ENCODE peak calls at places on chromosome 1, in eight cellular contexts. P is transverse colon, K is stomach, M is ovary, E is tibial nerve, R is suprapubic skin, H is sigmoid colon, T is K562. I is an unnamed sample. For H3K27me3, the result is how much of the 10 kb centered on the place peaks cover.

GRCh38 chr1:53405737-53406136 is 53.5 kb upstream of the DMRTB1 start:
- DNase-seq in P (no peak), K (no peak), M (no peak), E (no peak), R (no peak), H (no peak), T (no peak), I (no peak)

GRCh38 chr1:30649321-30649991 is 73.9 kb downstream of the MATN1 start:
- DNase-seq in P (no peak), K (peak), M (no peak), E (no peak), R (no peak), H (no peak), T (no peak), I (no peak)

GRCh38 chr1:25556791-25557476 is 13.5 kb downstream of the LDLRAP1 start:
- DNase-seq in P (peak), K (no peak), M (no peak), E (no peak), R (no peak), H (no peak), T (no peak), I (no peak)

GRCh38 chr1:182910143-182910542 is 42.8 kb downstream of the SHCBP1L start:
- DNase-seq in P (no peak), K (no peak), M (no peak), E (no peak), R (no peak), H (no peak), T (no peak), I (no peak)

GRCh38 chr1:40855513-40855912 is 6.7 kb downstream of the CITED4 start:
- DNase-seq in P (no peak), K (no peak), M (no peak), E (no peak), R (no peak), H (no peak), T (no peak), I (no peak)

GRCh38 chr1:16324456-16324890 is 27.8 kb downstream of the FBXO42 start:
- DNase-seq in P (no peak), K (no peak), M (no peak), E (no peak), R (no peak), H (no peak), T (no peak), I (no peak)

GRCh38 chr1:61641578-61642336 is 83.2 kb downstream of the TM2D1 start:
- DNase-seq in P (peak), K (peak), M (peak), E (peak), R (peak), H (peak), T (peak), I (peak)

GRCh38 chr1:70891444-70891843 is 156.2 kb downstream of the PTGER3 start:
- DNase-seq in P (no peak), K (no peak), M (no peak), E (no peak), R (no peak), H (no peak), T (no peak), I (no peak)

DNA sequence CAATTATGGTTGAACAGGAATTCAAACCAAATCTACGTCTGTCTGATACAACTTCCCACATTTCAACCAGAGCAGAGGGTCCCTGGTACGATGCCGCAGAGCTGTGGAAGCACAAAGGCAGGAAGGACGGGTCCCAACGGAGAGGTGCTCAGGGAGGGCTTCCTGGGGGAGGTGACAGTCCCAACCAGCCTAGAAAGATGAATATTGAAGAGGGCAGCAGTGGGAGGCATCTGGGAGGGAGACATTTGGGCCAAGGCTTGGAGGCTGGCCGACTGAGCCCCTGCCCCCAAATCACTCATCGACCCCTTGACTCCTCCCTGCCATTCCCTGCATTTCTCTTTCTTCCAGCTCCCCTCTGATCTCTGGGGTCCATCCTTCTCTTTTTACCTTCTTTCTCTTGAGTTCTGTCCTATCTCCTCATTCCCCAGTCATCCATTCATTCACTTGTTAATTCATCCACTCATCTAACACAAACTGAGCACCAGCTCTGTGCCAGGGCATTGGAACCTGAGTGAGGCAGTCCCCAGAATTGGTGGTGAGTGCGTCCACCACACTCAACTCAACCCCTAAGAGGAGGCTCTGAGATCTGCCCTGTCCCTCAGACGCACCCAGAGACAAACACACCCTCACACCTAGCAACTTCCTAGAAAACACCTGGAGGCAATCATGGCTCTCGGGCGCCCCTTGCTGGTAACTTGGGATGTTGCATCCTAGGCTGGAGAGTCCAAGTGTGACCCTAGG is 13.2 kb upstream of the CELA3B start:
- DNase-seq in P (peak), K (peak), M (peak), E (peak), R (peak), H (peak), T (peak), I (no peak)
- TF ChIP-seq POLR2A in P (no peak), K (no peak), M (no peak), E (no peak), R (no peak), H (no peak), T (no peak), I (no peak)

DNA sequence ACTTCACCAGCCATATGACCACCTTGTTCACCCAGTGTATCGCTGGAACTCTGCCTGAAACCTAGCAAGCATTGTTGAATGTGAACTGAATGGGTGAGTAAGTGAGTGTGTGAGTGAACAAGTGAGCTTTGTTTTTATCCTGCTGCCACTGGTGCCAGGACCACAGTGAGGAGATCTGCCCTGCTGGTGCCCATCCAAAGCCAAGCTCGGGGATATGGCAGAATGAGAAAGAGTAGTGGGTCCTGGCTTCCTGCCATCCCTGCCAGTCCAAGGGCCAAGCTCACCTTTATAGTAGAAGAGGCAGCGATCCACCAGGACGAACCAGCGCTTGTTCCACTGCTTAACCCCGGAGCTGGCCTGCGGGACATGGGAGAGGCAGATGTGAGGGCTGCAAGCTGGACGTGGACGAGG is 53.4 kb upstream of the GOLT1A start:
- DNase-seq in P (no peak), K (no peak), M (no peak), E (no peak), R (no peak), H (no peak), T (no peak), I (no peak)
- H3K27me3 ChIP-seq in P (under half), K (under half), M (under half), E (under half), R (under half), H (under half), T (under half), I (under half)

DNA sequence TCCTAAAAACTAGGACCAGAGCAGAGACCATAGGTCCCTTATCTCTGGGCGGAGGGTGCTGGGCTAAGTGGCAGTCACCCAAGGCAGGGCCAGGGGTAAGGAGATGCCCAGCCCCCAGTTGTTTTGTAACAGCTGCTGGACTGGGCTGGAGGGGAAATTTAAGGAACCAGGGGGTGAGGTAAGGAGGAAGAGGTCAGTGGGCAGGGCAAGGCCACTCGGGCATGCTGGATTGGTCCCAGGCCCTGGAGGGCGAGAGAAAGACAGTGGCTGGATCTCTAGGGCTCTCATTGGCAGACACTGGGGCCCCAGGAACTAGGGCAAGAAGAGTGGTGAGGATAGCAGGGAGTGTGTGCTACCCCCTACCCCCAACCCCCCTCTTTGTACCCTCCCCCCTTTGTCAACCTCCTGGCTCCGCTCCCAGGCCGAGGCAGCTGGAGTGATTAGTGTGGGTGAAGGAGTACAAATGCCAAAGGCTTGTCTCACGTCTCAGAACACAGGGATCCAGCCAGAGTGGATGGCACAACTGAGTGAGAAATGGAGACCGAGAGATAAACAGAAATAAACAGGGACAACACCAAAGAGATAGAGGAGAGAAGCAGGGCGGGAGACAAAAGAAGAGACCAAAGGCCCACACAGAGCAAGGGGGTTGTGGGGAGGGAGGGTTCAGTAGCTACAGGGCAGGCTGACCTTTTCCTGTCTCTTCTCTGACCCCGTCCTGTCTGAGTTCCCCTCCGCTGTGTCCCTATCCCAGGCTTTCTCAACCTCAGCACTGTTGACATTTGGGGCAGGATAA is 20.5 kb upstream of the THRAP3 start:
- DNase-seq in P (peak), K (peak), M (peak), E (no peak), R (no peak), H (peak), T (no peak), I (no peak)
- TF ChIP-seq EP300 in P (no peak), K (no peak), M (no peak), E (peak), R (no peak), H (no peak), T (no peak), I (no peak)

GRCh38 chr1:19222573-19222972 is 12.5 kb upstream of the UBR4 start:
- DNase-seq in P (no peak), K (no peak), M (no peak), E (no peak), R (no peak), H (no peak), T (no peak), I (no peak)
- TF ChIP-seq POLR2A in P (no peak), K (no peak), M (no peak), E (no peak), R (no peak), H (no peak), T (no peak), I (no peak)

GRCh38 chr1:180258935-180259334 is 28.9 kb downstream of the LHX4 start:
- DNase-seq in P (no peak), K (no peak), M (no peak), E (no peak), R (no peak), H (no peak), T (no peak), I (no peak)
- H3K27me3 ChIP-seq in P (under half), K (half or more), M (under half), E (under half), R (half or more), H (half or more), T (under half), I (under half)

GRCh38 chr1:176460606-176461336 is 2.2 kb upstream of the PAPPA2 start:
- DNase-seq in P (no peak), K (no peak), M (no peak), E (no peak), R (no peak), H (no peak), T (no peak), I (no peak)
- TF ChIP-seq EP300 in P (no peak), K (no peak), M (no peak), E (no peak), R (no peak), H (no peak), T (no peak), I (no peak)

DNA sequence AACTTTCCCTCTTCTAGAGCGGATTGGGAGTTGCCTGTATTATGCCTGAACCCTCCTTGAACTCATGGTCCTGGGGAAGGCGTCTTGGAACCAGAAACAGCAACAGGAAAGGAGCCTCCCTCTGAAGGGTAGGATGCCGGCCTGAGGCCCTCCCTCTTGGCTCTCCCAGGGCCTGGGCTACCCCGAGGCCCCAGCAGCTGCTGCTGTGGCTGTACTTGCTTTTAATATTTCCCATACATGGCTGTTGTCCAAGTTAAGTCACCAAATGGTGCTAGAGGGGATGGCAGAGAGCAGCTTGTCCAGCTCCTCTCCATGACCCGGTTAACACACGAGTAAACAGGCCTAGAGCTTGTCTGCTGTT is 10.5 kb downstream of the CHRNB2 start:
- DNase-seq in P (no peak), K (no peak), M (peak), E (no peak), R (no peak), H (no peak), T (no peak), I (no peak)
- TF ChIP-seq POLR2A in P (no peak), K (no peak), M (no peak), E (no peak), R (no peak), H (no peak), T (peak), I (no peak)